ENCODE peak calls at places on chromosomes 13 and 19, in six cellular contexts. J is mucosa of gallbladder; N is Caco-2; I is NCI-H1436; B is hypothalamus; T is activated naive CD4-positive, alpha-beta T cell. Z is an unnamed sample.

GRCh38 chr13:27967203-27967735 is 1.8 kb downstream of the CDX2 start:
- DNase-seq in T (no peak), I (no peak), J (no peak), N (peak; percentile 40), B (no peak), Z (no peak)

GRCh38 chr13:52084971-52085370 is 43.9 kb downstream of the NEK5 start:
- DNase-seq in T (no peak), B (no peak), J (no peak), N (no peak), I (no peak), Z (no peak)

GRCh38 chr19:41994521-41994971 is 516 bp upstream of the ATP1A3 start:
- DNase-seq in N (no peak), I (peak; percentile 54), J (no peak), B (no peak), T (no peak), Z (no peak)

GRCh38 chr13:46982856-46983582 is 86.2 kb upstream of the HTR2A start:
- DNase-seq in N (no peak), B (no peak), T (no peak), J (no peak), I (no peak), Z (no peak)

GRCh38 chr13:83516781-83517180 is 365.5 kb downstream of the SLITRK1 start:
- DNase-seq in T (no peak), J (no peak), B (no peak), N (no peak), I (no peak), Z (no peak)

GRCh38 chr13:75635101-75635620 is 969 bp upstream of the LMO7 start:
- DNase-seq in T (no peak), N (no peak), J (no peak), B (no peak), I (no peak), Z (peak; percentile 48)

GRCh38 chr19:35030257-35031071 is at the start of gene SCN1B:
- DNase-seq in N (peak; percentile 83), B (no peak), I (peak; percentile 35), J (peak; percentile 25), T (no peak), Z (peak; percentile 26)

GRCh38 chr19:58381460-58382220 is 810 bp upstream of the ZNF837 start:
- DNase-seq in I (no peak), N (no peak), J (no peak), B (no peak), T (no peak), Z (no peak)

GRCh38 chr19:335072-335471 is 9.5 kb downstream of the MIER2 start:
- DNase-seq in N (no peak), B (no peak), I (no peak), T (no peak), J (no peak), Z (no peak)

GRCh38 chr19:48308695-48309586 is 16.4 kb upstream of the EMP3 start:
- DNase-seq in T (no peak), I (no peak), N (peak; percentile 46), J (no peak), B (no peak), Z (no peak)

GRCh38 chr13:59680429-59681024 is 483.2 kb downstream of the DIAPH3 start:
- DNase-seq in N (no peak), T (no peak), J (no peak), I (no peak), B (no peak), Z (peak; percentile 26)

GRCh38 chr13:101554420-101555125 is 102.1 kb downstream of the ITGBL1 start:
- DNase-seq in B (no peak), I (no peak), N (no peak), T (no peak), J (no peak), Z (peak; percentile 24)

GRCh38 chr13:50379584-50379983 is 364.3 kb downstream of the KCNRG start:
- DNase-seq in B (no peak), T (no peak), J (no peak), N (no peak), I (no peak), Z (no peak)

Z was measured in HFFc6.